ENCODE peak calls at places on chromosomes 5 and 9, in nine cellular contexts. One of them, this sample, is unnamed.

GRCh38 chr5:118371973-118372650 is 616.2 kb downstream of the DTWD2 start:
- DNase-seq in fibroblast of mammary gland: no peak
- DNase-seq in IMR-90: no peak
- DNase-seq in posterior vena cava: no peak
- DNase-seq in left lung: no peak
- DNase-seq in SW 1271: no peak
- DNase-seq in NCI-H1417: no peak
- DNase-seq in naive B cell: no peak
- DNase-seq in AG20443: no peak
- DNase-seq in this sample: no peak

GRCh38 chr9:106772523-106773290 is 90.3 kb upstream of the ZNF462 start:
- DNase-seq in fibroblast of mammary gland: peak; percentile 40
- DNase-seq in IMR-90: no peak
- DNase-seq in posterior vena cava: no peak
- DNase-seq in left lung: no peak
- DNase-seq in SW 1271: no peak
- DNase-seq in NCI-H1417: no peak
- DNase-seq in naive B cell: no peak
- DNase-seq in AG20443: peak; percentile 14
- DNase-seq in this sample: no peak

GRCh38 chr9:110835859-110836271 is 167.3 kb downstream of the MUSK start:
- DNase-seq in fibroblast of mammary gland: peak; percentile 71
- DNase-seq in IMR-90: peak; percentile 61
- DNase-seq in posterior vena cava: no peak
- DNase-seq in left lung: no peak
- DNase-seq in SW 1271: no peak
- DNase-seq in NCI-H1417: no peak
- DNase-seq in naive B cell: no peak
- DNase-seq in AG20443: peak; percentile 44
- DNase-seq in this sample: no peak

GRCh38 chr9:109805054-109805453 is 25.1 kb downstream of the PALM2AKAP2 start:
- DNase-seq in fibroblast of mammary gland: peak; percentile 29
- DNase-seq in IMR-90: no peak
- DNase-seq in posterior vena cava: no peak
- DNase-seq in left lung: no peak
- DNase-seq in SW 1271: no peak
- DNase-seq in NCI-H1417: no peak
- DNase-seq in naive B cell: no peak
- DNase-seq in AG20443: no peak
- DNase-seq in this sample: no peak

GRCh38 chr9:72271617-72272478 is 93.2 kb downstream of the ZFAND5 start:
- DNase-seq in fibroblast of mammary gland: peak; percentile 65
- DNase-seq in IMR-90: peak; percentile 55
- DNase-seq in posterior vena cava: no peak
- DNase-seq in left lung: no peak
- DNase-seq in SW 1271: peak; percentile 60
- DNase-seq in NCI-H1417: peak; percentile 56
- DNase-seq in naive B cell: peak; percentile 21
- DNase-seq in AG20443: peak; percentile 80
- DNase-seq in this sample: no peak

GRCh38 chr5:9118852-9119251 is 427.0 kb downstream of the SEMA5A start:
- DNase-seq in fibroblast of mammary gland: no peak
- DNase-seq in IMR-90: no peak
- DNase-seq in posterior vena cava: peak; percentile 78
- DNase-seq in left lung: peak; percentile 67
- DNase-seq in SW 1271: no peak
- DNase-seq in NCI-H1417: no peak
- DNase-seq in naive B cell: no peak
- DNase-seq in AG20443: no peak
- DNase-seq in this sample: no peak

GRCh38 chr5:33311893-33312292 is 128.9 kb upstream of the TARS1 start:
- DNase-seq in fibroblast of mammary gland: peak; percentile 100
- DNase-seq in IMR-90: peak; percentile 99
- DNase-seq in posterior vena cava: no peak
- DNase-seq in left lung: no peak
- DNase-seq in SW 1271: peak; percentile 11
- DNase-seq in NCI-H1417: no peak
- DNase-seq in naive B cell: no peak
- DNase-seq in AG20443: peak; percentile 64
- DNase-seq in this sample: no peak

GRCh38 chr5:127950707-127951356 is 132.7 kb upstream of the SLC12A2 start:
- DNase-seq in fibroblast of mammary gland: no peak
- DNase-seq in IMR-90: peak; percentile 18
- DNase-seq in posterior vena cava: no peak
- DNase-seq in left lung: no peak
- DNase-seq in SW 1271: no peak
- DNase-seq in NCI-H1417: no peak
- DNase-seq in naive B cell: no peak
- DNase-seq in AG20443: no peak
- DNase-seq in this sample: no peak

GRCh38 chr9:97986466-97986865 is 3.3 kb downstream of the ANP32B start:
- DNase-seq in fibroblast of mammary gland: peak; percentile 6
- DNase-seq in IMR-90: no peak
- DNase-seq in posterior vena cava: no peak
- DNase-seq in left lung: no peak
- DNase-seq in SW 1271: no peak
- DNase-seq in NCI-H1417: no peak
- DNase-seq in naive B cell: no peak
- DNase-seq in AG20443: no peak
- DNase-seq in this sample: no peak

GRCh38 chr5:136062563-136063274 is 33.9 kb downstream of the TGFBI start:
- DNase-seq in fibroblast of mammary gland: peak; percentile 60
- DNase-seq in IMR-90: peak; percentile 45
- DNase-seq in posterior vena cava: no peak
- DNase-seq in left lung: no peak
- DNase-seq in SW 1271: peak; percentile 71
- DNase-seq in NCI-H1417: peak; percentile 21
- DNase-seq in naive B cell: no peak
- DNase-seq in AG20443: no peak
- DNase-seq in this sample: no peak

GRCh38 chr5:37132646-37133045 is 116.5 kb downstream of the CPLANE1 start:
- DNase-seq in fibroblast of mammary gland: no peak
- DNase-seq in IMR-90: peak; percentile 70
- DNase-seq in posterior vena cava: no peak
- DNase-seq in left lung: no peak
- DNase-seq in SW 1271: no peak
- DNase-seq in NCI-H1417: no peak
- DNase-seq in naive B cell: no peak
- DNase-seq in AG20443: no peak
- DNase-seq in this sample: no peak

GRCh38 chr9:69674112-69674511 is 1.9 kb upstream of the APBA1 start:
- DNase-seq in fibroblast of mammary gland: peak; percentile 14
- DNase-seq in IMR-90: no peak
- DNase-seq in posterior vena cava: no peak
- DNase-seq in left lung: no peak
- DNase-seq in SW 1271: no peak
- DNase-seq in NCI-H1417: peak; percentile 13
- DNase-seq in naive B cell: no peak
- DNase-seq in AG20443: no peak
- DNase-seq in this sample: no peak

GRCh38 chr9:70136632-70137031 is 93.0 kb downstream of the MAMDC2 start:
- DNase-seq in fibroblast of mammary gland: peak; percentile 52
- DNase-seq in IMR-90: peak; percentile 69
- DNase-seq in posterior vena cava: no peak
- DNase-seq in left lung: no peak
- DNase-seq in SW 1271: no peak
- DNase-seq in NCI-H1417: no peak
- DNase-seq in naive B cell: no peak
- DNase-seq in AG20443: peak; percentile 38
- DNase-seq in this sample: no peak

GRCh38 chr9:128106940-128107259 is 20.6 kb downstream of the PTGES2 start:
- DNase-seq in fibroblast of mammary gland: no peak
- DNase-seq in IMR-90: no peak
- DNase-seq in posterior vena cava: no peak
- DNase-seq in left lung: peak; percentile 75
- DNase-seq in SW 1271: no peak
- DNase-seq in NCI-H1417: no peak
- DNase-seq in naive B cell: no peak
- DNase-seq in AG20443: no peak
- DNase-seq in this sample: no peak

GRCh38 chr5:135069016-135069770 is 35.2 kb upstream of the PITX1 start:
- DNase-seq in fibroblast of mammary gland: no peak
- DNase-seq in IMR-90: no peak
- DNase-seq in posterior vena cava: peak; percentile 63
- DNase-seq in left lung: no peak
- DNase-seq in SW 1271: no peak
- DNase-seq in NCI-H1417: no peak
- DNase-seq in naive B cell: no peak
- DNase-seq in AG20443: no peak
- DNase-seq in this sample: peak; percentile 31

GRCh38 chr5:125196479-125197183 is 450.2 kb upstream of the ZNF608 start:
- DNase-seq in fibroblast of mammary gland: no peak
- DNase-seq in IMR-90: no peak
- DNase-seq in posterior vena cava: no peak
- DNase-seq in left lung: no peak
- DNase-seq in SW 1271: no peak
- DNase-seq in NCI-H1417: no peak
- DNase-seq in naive B cell: no peak
- DNase-seq in AG20443: no peak
- DNase-seq in this sample: no peak

GRCh38 chr5:169258372-169259000 is 42.5 kb downstream of the SLIT3 start:
- DNase-seq in fibroblast of mammary gland: peak; percentile 69
- DNase-seq in IMR-90: no peak
- DNase-seq in posterior vena cava: no peak
- DNase-seq in left lung: no peak
- DNase-seq in SW 1271: peak; percentile 10
- DNase-seq in NCI-H1417: no peak
- DNase-seq in naive B cell: no peak
- DNase-seq in AG20443: peak; percentile 85
- DNase-seq in this sample: no peak

GRCh38 chr5:15222156-15222555 is 277.8 kb upstream of the FBXL7 start:
- DNase-seq in fibroblast of mammary gland: no peak
- DNase-seq in IMR-90: no peak
- DNase-seq in posterior vena cava: no peak
- DNase-seq in left lung: no peak
- DNase-seq in SW 1271: no peak
- DNase-seq in NCI-H1417: no peak
- DNase-seq in naive B cell: no peak
- DNase-seq in AG20443: no peak
- DNase-seq in this sample: no peak

GRCh38 chr9:16191691-16192402 is 639.0 kb downstream of the CCDC171 start:
- DNase-seq in fibroblast of mammary gland: peak; percentile 87
- DNase-seq in IMR-90: peak; percentile 87
- DNase-seq in posterior vena cava: peak; percentile 96
- DNase-seq in left lung: peak; percentile 88
- DNase-seq in SW 1271: peak; percentile 10
- DNase-seq in NCI-H1417: peak; percentile 55
- DNase-seq in naive B cell: no peak
- DNase-seq in AG20443: peak; percentile 90
- DNase-seq in this sample: peak; percentile 86

GRCh38 chr5:74442466-74442865 is 198.1 kb downstream of the ENC1 start:
- DNase-seq in fibroblast of mammary gland: no peak
- DNase-seq in IMR-90: no peak
- DNase-seq in posterior vena cava: no peak
- DNase-seq in left lung: no peak
- DNase-seq in SW 1271: no peak
- DNase-seq in NCI-H1417: no peak
- DNase-seq in naive B cell: no peak
- DNase-seq in AG20443: no peak
- DNase-seq in this sample: no peak

GRCh38 chr9:83355024-83355444 is 183.2 kb downstream of the FRMD3 start:
- DNase-seq in fibroblast of mammary gland: peak; percentile 88
- DNase-seq in IMR-90: peak; percentile 6
- DNase-seq in posterior vena cava: no peak
- DNase-seq in left lung: no peak
- DNase-seq in SW 1271: no peak
- DNase-seq in NCI-H1417: no peak
- DNase-seq in naive B cell: no peak
- DNase-seq in AG20443: peak; percentile 37
- DNase-seq in this sample: no peak